ENCODE peak calls at places on chromosomes 7 and 10, in five cellular contexts. R, B, U, T and C are unnamed samples.

GRCh38 chr10:12431453-12432101 is 82.2 kb downstream of the CAMK1D start:
- DNase-seq in R (no peak), B (no peak), U (no peak), T (no peak), C (no peak)

GRCh38 chr7:86848226-86848625 is 204.5 kb downstream of the GRM3 start:
- DNase-seq in R (no peak), B (no peak), U (no peak), T (no peak), C (no peak)

GRCh38 chr10:75011221-75011620 is 100.2 kb upstream of the SAMD8 start:
- DNase-seq in R (no peak), B (no peak), U (no peak), T (no peak), C (no peak)

GRCh38 chr10:125029584-125030242 is 87.8 kb downstream of the ZRANB1 start:
- DNase-seq in R (no peak), B (peak; percentile 74), U (no peak), T (no peak), C (no peak)

GRCh38 chr10:83544049-83544448 is 595.3 kb upstream of the GHITM start:
- DNase-seq in R (no peak), B (no peak), U (no peak), T (no peak), C (no peak)

GRCh38 chr7:78702770-78703169 is 750.7 kb downstream of the MAGI2 start:
- DNase-seq in R (peak; percentile 26), B (no peak), U (peak; percentile 96), T (no peak), C (no peak)

GRCh38 chr10:102384606-102385429 is 10.7 kb upstream of the NFKB2 start:
- DNase-seq in R (peak; percentile 40), B (no peak), U (peak; percentile 58), T (no peak), C (no peak)

GRCh38 chr10:94047302-94047701 is 53.6 kb downstream of the PLCE1 start:
- DNase-seq in R (no peak), B (no peak), U (no peak), T (no peak), C (no peak)

GRCh38 chr10:44885710-44886109 is 25.4 kb upstream of the TMEM72 start:
- DNase-seq in R (no peak), B (no peak), U (no peak), T (no peak), C (no peak)

GRCh38 chr7:24786941-24787340 is 29.7 kb upstream of the GSDME start:
- DNase-seq in R (peak; percentile 92), B (no peak), U (peak; percentile 92), T (no peak), C (no peak)

GRCh38 chr7:105241198-105241597 is 147.5 kb downstream of the SRPK2 start:
- DNase-seq in R (no peak), B (no peak), U (no peak), T (no peak), C (no peak)

GRCh38 chr7:149071641-149072437 is 18.7 kb downstream of the ZNF786 start:
- DNase-seq in R (no peak), B (no peak), U (no peak), T (no peak), C (no peak)

GRCh38 chr7:135320277-135320676 is 86.6 kb downstream of the STRA8 start:
- DNase-seq in R (peak; percentile 92), B (peak; percentile 90), U (peak; percentile 90), T (peak; percentile 44), C (no peak)

GRCh38 chr7:40303996-40304395 is 169.2 kb downstream of the SUGCT start:
- DNase-seq in R (no peak), B (no peak), U (peak; percentile 68), T (no peak), C (no peak)

GRCh38 chr10:10403762-10404161 is 613.9 kb upstream of the CELF2 start:
- DNase-seq in R (no peak), B (no peak), U (no peak), T (no peak), C (no peak)

GRCh38 chr10:42876945-42877344 is 94.3 kb downstream of the BMS1 start:
- DNase-seq in R (no peak), B (no peak), U (no peak), T (no peak), C (no peak)

GRCh38 chr7:118104812-118105441 is 79.0 kb upstream of the LSM8 start:
- DNase-seq in R (peak; percentile 44), B (no peak), U (peak; percentile 49), T (no peak), C (no peak)

GRCh38 chr10:31134303-31134928 is 102.8 kb upstream of the ZNF438 start:
- DNase-seq in R (peak; percentile 25), B (peak; percentile 31), U (peak; percentile 39), T (no peak), C (peak; percentile 72)

DNA sequence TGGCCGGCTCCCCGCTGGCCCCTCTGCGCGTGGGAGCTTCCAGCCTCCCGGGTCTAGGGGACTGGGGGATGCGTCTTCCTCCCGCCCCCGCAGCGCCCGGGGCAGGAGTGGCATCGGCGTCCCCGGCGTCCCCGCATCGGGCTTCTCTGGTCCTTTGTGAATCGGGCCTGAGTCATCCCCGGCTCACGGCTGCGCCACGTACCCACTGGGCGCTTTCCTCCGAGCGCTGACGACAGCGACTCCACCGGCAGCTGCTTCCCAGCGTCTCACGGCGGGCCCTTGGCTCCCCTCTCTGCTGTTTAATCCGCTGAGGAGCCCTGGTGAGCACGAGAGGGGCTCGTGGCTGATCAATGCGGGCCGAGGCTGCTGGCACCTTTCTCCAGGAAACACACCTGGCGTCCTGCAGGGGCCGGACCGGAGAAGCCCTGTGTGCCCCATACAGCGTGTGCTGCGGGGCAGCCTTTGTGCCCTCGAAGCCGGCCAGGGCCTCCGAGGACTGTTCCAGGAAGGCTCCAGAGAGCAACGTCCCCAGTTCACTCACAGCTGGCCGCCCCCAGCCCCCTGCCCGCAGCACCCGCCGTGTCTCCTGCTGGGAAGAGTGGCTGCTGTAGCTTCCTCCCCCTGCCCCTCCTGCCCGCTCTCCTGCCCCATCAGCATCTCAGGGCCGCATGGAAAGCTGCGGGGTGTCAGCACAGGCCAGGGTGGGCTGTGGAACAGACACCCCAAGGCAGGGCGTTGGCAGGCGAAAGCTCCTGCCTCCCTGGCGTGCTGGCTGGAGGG is 95.5 kb upstream of the DIP2C start:
- DNase-seq in R (peak; percentile 60), B (peak; percentile 79), U (peak; percentile 67), T (no peak), C (peak; percentile 77)
- TF ChIP-seq CTCF in R (peak; percentile 6), B (no peak), U (peak; percentile 30), T (no peak), C (peak; percentile 23)

DNA sequence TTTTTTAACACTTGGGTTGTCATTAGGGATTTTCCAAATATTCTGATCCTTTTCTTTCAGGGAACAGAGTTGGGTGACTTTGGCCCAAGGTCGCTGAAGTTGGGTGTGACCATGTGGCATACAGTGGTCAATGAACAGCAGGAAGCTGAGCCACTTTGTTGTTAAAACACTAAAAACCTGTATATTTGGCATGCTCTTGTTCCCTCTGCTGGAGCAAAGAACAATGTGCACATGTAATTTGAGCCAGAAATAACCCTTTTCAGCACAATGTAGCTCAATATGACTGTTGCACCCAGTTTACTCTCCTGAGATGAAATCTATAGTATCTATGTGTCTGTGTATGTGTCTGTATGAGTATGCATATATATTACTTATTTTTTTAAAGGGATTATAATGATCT is 74.9 kb downstream of the ADCYAP1R1 start:
- DNase-seq in R (peak; percentile 12), B (no peak), U (peak; percentile 35), T (no peak), C (no peak)
- TF ChIP-seq CTCF in R (no peak), B (no peak), U (peak; percentile 46), T (no peak), C (peak; percentile 62)

DNA sequence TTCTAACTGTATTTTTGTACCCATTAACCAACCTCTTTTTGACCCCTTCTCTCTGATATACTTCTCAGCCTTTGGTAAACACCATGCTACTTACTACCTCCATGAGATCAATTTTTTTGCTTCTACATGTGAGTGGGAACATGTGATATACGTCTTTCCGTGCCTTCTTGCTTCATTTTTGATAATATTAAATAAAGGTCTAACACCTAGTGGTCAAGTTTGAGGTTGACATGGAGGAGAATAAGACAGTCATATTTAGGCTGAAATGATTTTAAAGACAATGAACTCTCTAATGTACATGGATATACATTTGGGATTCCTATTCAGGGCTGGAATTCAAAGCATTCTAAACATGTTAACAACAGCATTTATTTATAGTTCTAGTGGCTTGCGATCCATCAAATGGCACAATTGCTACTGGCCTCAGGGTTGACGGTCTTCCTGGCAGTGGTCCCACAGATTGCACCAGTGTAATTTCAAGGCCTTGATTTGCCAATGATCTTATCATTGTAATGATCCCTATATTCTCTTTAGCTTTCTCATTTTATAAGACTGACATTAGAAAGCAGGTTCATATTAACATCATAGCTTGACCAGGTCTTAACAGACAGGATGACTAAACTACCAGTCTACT is 315.9 kb upstream of the ETV1 start:
- DNase-seq in R (peak; percentile 37), B (no peak), U (peak; percentile 0), T (no peak), C (no peak)
- TF ChIP-seq CTCF in R (no peak), B (no peak), U (no peak), T (peak; percentile 46), C (peak; percentile 67)

GRCh38 chr7:152025077-152025936 is at the start of gene GALNT11:
- DNase-seq in R (peak; percentile 74), B (peak; percentile 91), U (peak; percentile 77), T (peak; percentile 78), C (peak; percentile 91)
- TF ChIP-seq CTCF in R (no peak), B (peak; percentile 12), U (peak; percentile 45), T (no peak), C (peak; percentile 60)

GRCh38 chr7:48101880-48102448 is 12.9 kb downstream of the UPP1 start:
- DNase-seq in R (no peak), B (no peak), U (no peak), T (no peak), C (no peak)
- TF ChIP-seq CTCF in R (peak; percentile 23), B (no peak), U (peak; percentile 33), T (no peak), C (no peak)

DNA sequence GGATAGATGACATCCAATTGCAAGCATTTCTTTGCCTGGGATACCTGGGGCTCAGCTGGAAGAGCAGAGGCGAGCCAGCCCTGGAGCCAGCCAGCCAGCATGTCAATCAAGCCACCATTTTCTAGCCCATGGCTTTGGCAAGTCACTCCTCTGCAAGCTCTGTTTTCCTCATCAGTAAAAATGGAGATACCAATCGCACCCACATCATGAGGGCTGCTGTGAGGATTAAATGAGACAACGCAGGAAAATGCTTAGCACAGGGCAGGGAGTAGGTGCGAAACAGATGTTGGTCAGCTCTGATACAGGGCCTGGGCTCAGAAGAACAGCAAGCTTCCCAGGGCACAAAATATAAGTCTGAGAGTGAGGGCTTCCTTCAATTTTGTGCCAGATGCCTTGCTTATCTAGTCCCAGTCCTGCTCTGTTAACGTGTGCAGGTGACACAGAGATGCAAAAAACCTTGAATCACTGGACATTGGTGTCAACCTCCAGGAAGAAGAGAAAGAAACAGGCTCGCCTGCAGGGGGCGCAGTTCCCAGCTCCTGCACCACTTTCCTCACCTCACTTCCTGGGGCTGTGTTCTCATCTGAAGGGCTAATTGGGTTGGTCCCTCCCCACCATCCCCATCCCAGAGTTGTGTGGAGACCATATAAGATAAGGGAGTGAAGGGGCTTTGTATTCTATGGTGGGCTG is 72.8 kb upstream of the CACUL1 start:
- DNase-seq in R (no peak), B (no peak), U (no peak), T (peak; percentile 9), C (no peak)
- TF ChIP-seq CTCF in R (peak; percentile 31), B (no peak), U (no peak), T (peak; percentile 25), C (peak; percentile 51)

GRCh38 chr10:109866168-109866994 is 56.9 kb downstream of the XPNPEP1 start:
- DNase-seq in R (peak; percentile 22), B (peak; percentile 20), U (no peak), T (no peak), C (no peak)
- TF ChIP-seq CTCF in R (peak; percentile 14), B (no peak), U (peak; percentile 23), T (peak; percentile 46), C (peak; percentile 68)

GRCh38 chr10:71357792-71358265 is 38.8 kb downstream of the SLC29A3 start:
- DNase-seq in R (no peak), B (no peak), U (no peak), T (no peak), C (no peak)
- TF ChIP-seq CTCF in R (no peak), B (no peak), U (no peak), T (no peak), C (no peak)